ENCODE peak calls at places on chromosomes 16 and 17, in five cellular contexts. O is lung microvascular endothelial cell, H is EL, A is T-helper 22 cell, B is MV-4-11. Q is an unnamed sample.

GRCh38 chr17:29162082-29162908 is 17.9 kb downstream of the MYO18A start:
- DNase-seq in O (no peak), H (no peak), A (no peak), B (no peak), Q (no peak)

GRCh38 chr16:79658301-79659001 is 57.9 kb upstream of the MAF start:
- DNase-seq in O (no peak), H (peak; percentile 52), A (no peak), B (peak; percentile 66), Q (peak; percentile 43)

GRCh38 chr17:41710472-41711090 is 1.6 kb upstream of the GAST start:
- DNase-seq in O (peak; percentile 84), H (peak; percentile 44), A (no peak), B (peak; percentile 54), Q (peak; percentile 73)

GRCh38 chr17:75400326-75400939 is 5.0 kb downstream of the GRB2 start:
- DNase-seq in O (no peak), H (no peak), A (no peak), B (no peak), Q (no peak)

GRCh38 chr17:64707077-64707591 is 45.0 kb upstream of the SMURF2 start:
- DNase-seq in O (peak; percentile 100), H (peak; percentile 100), A (no peak), B (peak; percentile 75), Q (peak; percentile 100)

GRCh38 chr17:45813051-45813731 is 29.1 kb downstream of the CRHR1 start:
- DNase-seq in O (no peak), H (no peak), A (no peak), B (no peak), Q (peak; percentile 36)

GRCh38 chr17:57948555-57949420 is 6.4 kb downstream of the CUEDC1 start:
- DNase-seq in O (peak; percentile 74), H (peak; percentile 98), A (no peak), B (peak; percentile 74), Q (peak; percentile 99)

GRCh38 chr17:38663125-38663751 is 11.5 kb downstream of the EPOP start:
- DNase-seq in O (peak; percentile 60), H (peak; percentile 67), A (no peak), B (peak; percentile 52), Q (peak; percentile 77)

GRCh38 chr16:14510939-14511797 is 118.9 kb downstream of the PARN start:
- DNase-seq in O (peak; percentile 40), H (peak; percentile 83), A (no peak), B (no peak), Q (peak; percentile 85)

GRCh38 chr17:79495665-79496064 is 115.2 kb downstream of the RBFOX3 start:
- DNase-seq in O (no peak), H (no peak), A (no peak), B (no peak), Q (no peak)

GRCh38 chr16:46822270-46822669 is 8.7 kb downstream of the C16orf87 start:
- DNase-seq in O (no peak), H (peak; percentile 85), A (no peak), B (peak; percentile 40), Q (peak; percentile 79)

GRCh38 chr16:27251561-27252205 is 16.9 kb downstream of the NSMCE1 start:
- DNase-seq in O (no peak), H (no peak), A (no peak), B (no peak), Q (no peak)

GRCh38 chr17:59620518-59621259 is 994 bp downstream of the CLTC start:
- DNase-seq in O (peak; percentile 46), H (peak; percentile 56), A (peak; percentile 41), B (peak; percentile 33), Q (peak; percentile 67)

GRCh38 chr16:61148930-61149329 is 887.3 kb downstream of the CDH8 start:
- DNase-seq in O (no peak), H (no peak), A (no peak), B (no peak), Q (no peak)

GRCh38 chr16:1642148-1642547 is 30.0 kb downstream of the CRAMP1 start:
- DNase-seq in O (no peak), H (no peak), A (no peak), B (no peak), Q (no peak)

GRCh38 chr16:69924777-69925191 is 26.4 kb upstream of the CLEC18A start:
- DNase-seq in O (peak; percentile 74), H (peak; percentile 86), A (no peak), B (no peak), Q (peak; percentile 80)

GRCh38 chr16:20202747-20203146 is 124.6 kb downstream of the GP2 start:
- DNase-seq in O (no peak), H (no peak), A (no peak), B (no peak), Q (no peak)

GRCh38 chr17:41127371-41127770 is 3.4 kb upstream of the KRTAP4-12 start:
- DNase-seq in O (no peak), H (no peak), A (no peak), B (no peak), Q (no peak)

GRCh38 chr16:57184890-57185445 is 871 bp downstream of the PSME3IP1 start:
- DNase-seq in O (no peak), H (no peak), A (no peak), B (no peak), Q (no peak)

GRCh38 chr16:86834451-86835035 is 256.2 kb downstream of the FOXL1 start:
- DNase-seq in O (peak; percentile 44), H (peak; percentile 65), A (no peak), B (no peak), Q (peak; percentile 52)

GRCh38 chr17:6269474-6269873 is 165.4 kb downstream of the AIPL1 start:
- DNase-seq in O (peak; percentile 71), H (peak; percentile 35), A (no peak), B (peak; percentile 66), Q (peak; percentile 43)

GRCh38 chr16:64702415-64702814 is 419.4 kb downstream of the CDH11 start:
- DNase-seq in O (no peak), H (no peak), A (no peak), B (no peak), Q (no peak)

GRCh38 chr16:50263940-50264929 is 2.1 kb upstream of the ADCY7 start:
- DNase-seq in O (peak; percentile 18), H (no peak), A (no peak), B (no peak), Q (peak; percentile 61)

GRCh38 chr16:30399435-30400186 is 4.4 kb downstream of the ZNF48 start:
- DNase-seq in O (no peak), H (no peak), A (no peak), B (no peak), Q (no peak)

GRCh38 chr17:51745993-51746392 is 412.5 kb downstream of the CA10 start:
- DNase-seq in O (no peak), H (no peak), A (no peak), B (no peak), Q (peak; percentile 5)

GRCh38 chr16:8569650-8570338 is 20.5 kb downstream of the TMEM114 start:
- DNase-seq in O (no peak), H (no peak), A (no peak), B (no peak), Q (no peak)

GRCh38 chr17:13572581-13572980 is 29.1 kb downstream of the HS3ST3A1 start:
- DNase-seq in O (no peak), H (no peak), A (no peak), B (no peak), Q (no peak)

GRCh38 chr17:33602981-33603380 is 309.9 kb upstream of the ASIC2 start:
- DNase-seq in O (no peak), H (no peak), A (no peak), B (no peak), Q (no peak)

GRCh38 chr16:27424772-27425498 is 23.0 kb downstream of the IL21R start:
- DNase-seq in O (no peak), H (no peak), A (no peak), B (no peak), Q (no peak)

GRCh38 chr17:33753452-33753851 is 460.4 kb upstream of the ASIC2 start:
- DNase-seq in O (no peak), H (no peak), A (no peak), B (peak; percentile 56), Q (no peak)

GRCh38 chr17:27072885-27073284 is 221.0 kb upstream of the WSB1 start:
- DNase-seq in O (no peak), H (no peak), A (no peak), B (no peak), Q (no peak)

Q was measured in ELR.